ENCODE peak calls at places on chromosome 19, in four cellular contexts. N is IMR-90, E is SK-N-SH, S is K562. A is an unnamed sample.

GRCh38 chr19:36213793-36214387 is 575 bp downstream of the ZNF565 start:
- DNase-seq in E (no peak), N (peak; percentile 45), S (no peak), A (no peak)

GRCh38 chr19:4445963-4446668 is 11.5 kb downstream of the UBXN6 start:
- DNase-seq in E (peak; percentile 35), S (no peak), N (no peak), A (no peak)

GRCh38 chr19:47495478-47496372 is 11.7 kb upstream of the KPTN start:
- DNase-seq in E (no peak), N (no peak), S (no peak), A (no peak)

GRCh38 chr19:48878219-48879024 is 6.2 kb downstream of the PPP1R15A start:
- DNase-seq in N (peak; percentile 41), E (no peak), S (peak; percentile 98), A (no peak)

GRCh38 chr19:10112895-10113591 is 1.6 kb downstream of the P2RY11 start:
- DNase-seq in E (peak; percentile 75), N (no peak), S (peak; percentile 82), A (no peak)

GRCh38 chr19:9075064-9075964 is 11.5 kb upstream of the OR1M1 start:
- DNase-seq in N (peak; percentile 83), E (peak; percentile 30), S (peak; percentile 95), A (no peak)

GRCh38 chr19:34244611-34245299 is 9.6 kb upstream of the GARRE1 start:
- DNase-seq in N (peak; percentile 38), E (no peak), S (no peak), A (no peak)

GRCh38 chr19:29662604-29663404 is 2.5 kb upstream of the PLEKHF1 start:
- DNase-seq in E (no peak), S (peak; percentile 69), N (peak; percentile 94), A (no peak)

GRCh38 chr19:42313096-42313839 is at the start of gene TMEM145:
- DNase-seq in N (peak; percentile 52), S (peak; percentile 79), E (peak; percentile 97), A (no peak)

GRCh38 chr19:44649578-44650145 is 6.0 kb downstream of the PVR start:
- DNase-seq in N (no peak), S (no peak), E (no peak), A (no peak)

GRCh38 chr19:45638930-45639729 is at the start of gene EML2:
- DNase-seq in N (no peak), E (peak; percentile 15), S (peak; percentile 80), A (no peak)

GRCh38 chr19:19224852-19225494 is 13.2 kb downstream of the NCAN start:
- DNase-seq in N (peak; percentile 44), S (peak; percentile 96), E (no peak), A (no peak)

GRCh38 chr19:42023121-42023942 is 29.3 kb upstream of the ATP1A3 start:
- DNase-seq in S (peak; percentile 81), N (peak; percentile 8), E (peak; percentile 63), A (no peak)

GRCh38 chr19:56577719-56578602 is 10.7 kb downstream of the ZNF470 start:
- DNase-seq in S (no peak), E (no peak), N (no peak), A (no peak)

GRCh38 chr19:51076602-51077213 is 6.0 kb downstream of the KLK14 start:
- DNase-seq in E (no peak), S (no peak), N (no peak), A (no peak)

GRCh38 chr19:55642153-55643002 is 1.1 kb upstream of the ZNF581 start:
- DNase-seq in E (peak; percentile 47), S (peak; percentile 53), N (no peak), A (no peak)

GRCh38 chr19:45130888-45131615 is 29.7 kb downstream of the NKPD1 start:
- DNase-seq in S (no peak), E (no peak), N (peak; percentile 16), A (no peak)

GRCh38 chr19:43290568-43291359 is 21.4 kb upstream of the PSG9 start:
- DNase-seq in S (no peak), N (no peak), E (no peak), A (no peak)

GRCh38 chr19:44625531-44626066 is 12.2 kb downstream of the IGSF23 start:
- DNase-seq in E (no peak), S (no peak), N (peak; percentile 77), A (no peak)

DNA sequence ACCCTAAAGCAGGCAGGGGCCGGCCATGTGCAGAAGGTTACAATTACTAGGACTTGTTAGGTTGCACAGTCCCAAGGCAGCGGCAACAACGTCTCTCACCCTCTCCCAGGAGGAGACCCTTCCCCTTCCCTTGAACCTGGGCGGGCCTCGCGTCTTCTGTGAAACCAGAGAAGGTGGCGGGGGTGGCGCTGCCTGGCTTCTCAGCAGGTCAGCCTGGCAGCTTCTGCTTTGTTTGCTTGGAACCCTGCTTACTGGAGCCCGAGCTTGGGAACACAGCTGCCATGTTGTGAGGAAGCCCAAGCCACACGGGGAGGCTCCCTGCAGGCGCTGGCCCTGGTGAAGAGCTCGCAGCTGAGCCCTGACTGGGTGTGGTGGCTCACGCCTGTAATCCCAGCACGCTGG is 15.5 kb downstream of the MKNK2 start:
- DNase-seq in S (no peak), E (no peak), N (no peak), A (no peak)
- TF ChIP-seq SMC3 in S (no peak), E (no peak), N (no peak), A (no peak)

GRCh38 chr19:13078897-13079541 is 23.6 kb downstream of the LYL1 start:
- DNase-seq in S (no peak), E (no peak), N (no peak), A (no peak)
- TF ChIP-seq SMC3 in S (no peak), E (no peak), N (no peak), A (no peak)

DNA sequence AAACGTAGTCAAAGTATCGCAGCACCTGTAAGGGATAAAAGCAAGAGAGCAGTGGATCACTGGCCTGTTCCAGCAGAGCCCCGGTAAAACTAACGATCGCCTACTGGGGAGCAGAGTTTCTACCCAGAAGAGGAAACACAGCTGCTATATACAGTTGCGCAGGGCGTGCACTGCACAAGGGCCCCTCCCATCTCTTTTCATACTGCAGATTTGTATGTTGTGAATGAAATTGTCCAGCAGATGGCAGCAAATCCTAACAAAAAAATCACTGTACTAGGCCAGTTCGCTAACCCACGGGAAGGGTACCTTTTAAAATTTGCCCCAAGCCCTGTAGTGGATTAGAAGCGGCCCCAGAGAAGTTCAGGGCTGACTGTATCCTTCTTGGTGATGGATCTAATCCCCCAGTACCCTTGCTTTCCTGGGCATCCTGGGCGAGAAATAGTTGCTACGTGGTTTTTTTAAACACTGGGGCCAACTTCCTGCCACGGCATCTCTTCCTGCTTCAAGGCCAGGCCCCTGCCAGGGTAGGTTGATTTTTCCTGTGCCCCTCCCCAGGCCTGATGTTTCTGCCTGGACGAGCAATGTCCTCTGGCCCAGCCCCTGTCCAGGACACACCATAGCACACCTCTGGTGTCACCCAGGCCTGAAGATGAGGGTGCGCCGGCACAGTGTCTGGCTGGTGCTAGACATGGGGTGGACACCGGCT is 127.0 kb downstream of the IER2 start:
- DNase-seq in S (peak; percentile 86), N (peak; percentile 74), E (peak; percentile 76), A (peak; percentile 71)
- TF ChIP-seq SMC3 in S (peak; percentile 56), N (peak; percentile 69), E (peak; percentile 60), A (peak; percentile 59)

GRCh38 chr19:5823579-5824281 is 15.8 kb downstream of the FUT6 start:
- DNase-seq in S (peak; percentile 74), E (peak; percentile 69), N (no peak), A (no peak)
- TF ChIP-seq SMC3 in S (peak; percentile 47), E (peak; percentile 37), N (no peak), A (no peak)